ENCODE peak calls at places on chromosomes 7 and 10, in eight cellular contexts. I, C, X, K, G, H, D and O are unnamed samples.

GRCh38 chr10:14123066-14123465 is 207.7 kb downstream of the FRMD4A start:
- DNase-seq in I (no peak), C (no peak), X (no peak), K (no peak), G (no peak), H (no peak), D (no peak), O (no peak)

GRCh38 chr7:104156842-104157277 is 51.0 kb downstream of the ORC5 start:
- DNase-seq in I (no peak), C (peak), X (no peak), K (peak), G (no peak), H (no peak), D (no peak), O (no peak)

GRCh38 chr10:7027913-7028808 is 382.7 kb downstream of the SFMBT2 start:
- DNase-seq in I (no peak), C (no peak), X (no peak), K (no peak), G (no peak), H (no peak), D (no peak), O (no peak)

GRCh38 chr7:99514050-99514449 is 9.6 kb downstream of the ZKSCAN5 start:
- DNase-seq in I (no peak), C (no peak), X (no peak), K (no peak), G (no peak), H (no peak), D (no peak), O (no peak)

GRCh38 chr7:120867932-120868331 is 10.0 kb upstream of the TSPAN12 start:
- DNase-seq in I (no peak), C (no peak), X (no peak), K (no peak), G (no peak), H (no peak), D (no peak), O (no peak)

GRCh38 chr7:108497082-108497725 is 28.7 kb downstream of the PNPLA8 start:
- DNase-seq in I (peak), C (peak), X (no peak), K (peak), G (peak), H (peak), D (peak), O (peak)

GRCh38 chr10:133121479-133121878 is 33.8 kb downstream of the ADGRA1 start:
- DNase-seq in I (no peak), C (no peak), X (no peak), K (no peak), G (no peak), H (no peak), D (no peak), O (no peak)

GRCh38 chr10:66746711-66747110 is 179.1 kb upstream of the LRRTM3 start:
- DNase-seq in I (no peak), C (no peak), X (no peak), K (no peak), G (no peak), H (no peak), D (no peak), O (no peak)

GRCh38 chr10:119281581-119282071 is 74.3 kb downstream of the GRK5 start:
- DNase-seq in I (no peak), C (no peak), X (no peak), K (no peak), G (no peak), H (no peak), D (no peak), O (no peak)

GRCh38 chr7:117665393-117665792 is 185.6 kb downstream of the CFTR start:
- DNase-seq in I (no peak), C (no peak), X (no peak), K (no peak), G (no peak), H (no peak), D (no peak), O (no peak)